ENCODE peak calls at places on chromosome 1, in nine cellular contexts. C is adrenal gland, O is aorta, Q is pancreas, N is A549, F is psoas muscle, T is suprapubic skin, Y is breast epithelium, D is brain microvascular endothelial cell. S is an unnamed sample.

GRCh38 chr1:229253170-229253974 is 17.5 kb upstream of the RAB4A start:
- DNase-seq in O (no peak), Q (no peak), T (no peak), C (no peak), D (no peak), N (no peak), Y (no peak), F (no peak), S (no peak)

GRCh38 chr1:113041569-113042335 is 31.2 kb upstream of the LRIG2 start:
- DNase-seq in C (no peak), O (no peak), T (no peak), N (no peak), Y (no peak), D (no peak), Q (no peak), F (no peak), S (peak)

GRCh38 chr1:46102769-46103476 is 29.5 kb downstream of the PIK3R3 start:
- DNase-seq in Q (no peak), N (no peak), C (no peak), D (no peak), Y (no peak), T (no peak), O (no peak), F (no peak), S (no peak)

GRCh38 chr1:227789042-227789880 is 26.2 kb upstream of the PRSS38 start:
- DNase-seq in C (no peak), D (no peak), Y (no peak), F (no peak), T (peak), O (no peak), Q (no peak), N (no peak), S (no peak)

GRCh38 chr1:98145655-98146054 is 224.8 kb upstream of the DPYD start:
- DNase-seq in O (no peak), T (no peak), F (no peak), N (no peak), C (no peak), Q (no peak), Y (no peak), D (no peak), S (no peak)

GRCh38 chr1:225657462-225657989 is 4.6 kb upstream of the ENAH start:
- DNase-seq in N (no peak), Y (no peak), Q (no peak), C (no peak), T (no peak), F (no peak), O (no peak), D (peak), S (no peak)

GRCh38 chr1:81731989-81732388 is 68.7 kb upstream of the ADGRL2 start:
- DNase-seq in F (no peak), T (no peak), Y (no peak), Q (no peak), D (no peak), O (no peak), C (no peak), N (no peak), S (no peak)

GRCh38 chr1:230972855-230973271 is 5.8 kb downstream of the TTC13 start:
- DNase-seq in C (no peak), D (peak), F (no peak), N (no peak), O (no peak), Q (no peak), Y (no peak), T (no peak), S (no peak)

GRCh38 chr1:196667131-196667530 is 15.3 kb downstream of the CFH start:
- DNase-seq in F (no peak), Q (no peak), D (no peak), T (no peak), Y (no peak), C (no peak), N (no peak), O (no peak), S (no peak)

GRCh38 chr1:186578325-186579016 is 101.8 kb downstream of the PTGS2 start:
- DNase-seq in Y (no peak), Q (no peak), N (no peak), D (no peak), O (no peak), F (no peak), T (no peak), C (no peak), S (no peak)

GRCh38 chr1:219587817-219588561 is 24.9 kb downstream of the ZC3H11B start:
- DNase-seq in N (no peak), Y (no peak), F (no peak), Q (no peak), O (no peak), D (peak), C (no peak), T (no peak), S (no peak)

GRCh38 chr1:178189814-178190213 is 95.9 kb downstream of the RASAL2 start:
- DNase-seq in C (peak), T (no peak), D (peak), F (no peak), Y (no peak), O (no peak), Q (no peak), N (peak), S (no peak)

GRCh38 chr1:5945445-5945844 is 46.8 kb downstream of the NPHP4 start:
- DNase-seq in N (no peak), D (no peak), T (peak), Q (no peak), O (peak), F (no peak), Y (no peak), C (no peak), S (no peak)

GRCh38 chr1:200771625-200772555 is 33.2 kb downstream of the CAMSAP2 start:
- DNase-seq in F (no peak), Q (no peak), N (no peak), T (no peak), D (no peak), C (no peak), Y (no peak), O (no peak), S (no peak)

GRCh38 chr1:151537112-151537511 is 3.0 kb upstream of the TUFT1 start:
- DNase-seq in N (peak), D (peak), O (peak), F (no peak), C (peak), T (no peak), Q (no peak), Y (no peak), S (no peak)

GRCh38 chr1:114234408-114235119 is 80.9 kb upstream of the SYT6 start:
- DNase-seq in N (no peak), D (no peak), T (no peak), C (peak), F (no peak), Q (no peak), O (no peak), Y (no peak), S (no peak)

GRCh38 chr1:62406576-62406975 is 30.3 kb upstream of the USP1 start:
- DNase-seq in O (no peak), Y (no peak), Q (no peak), F (no peak), C (no peak), T (no peak), D (no peak), N (no peak), S (no peak)

GRCh38 chr1:22089134-22089571 is 36.6 kb downstream of the CDC42 start:
- DNase-seq in O (no peak), T (no peak), N (no peak), Q (no peak), F (no peak), C (no peak), D (no peak), Y (no peak), S (no peak)

GRCh38 chr1:151611288-151611790 is 511 bp upstream of the SNX27 start:
- DNase-seq in D (peak), F (peak), T (no peak), N (no peak), O (no peak), Y (no peak), C (peak), Q (no peak), S (peak)

GRCh38 chr1:205545991-205546390 is 41.5 kb downstream of the CDK18 start:
- DNase-seq in N (no peak), Y (no peak), Q (no peak), T (peak), F (peak), D (no peak), O (no peak), C (no peak), S (no peak)

GRCh38 chr1:58852731-58853485 is 69.1 kb upstream of the JUN start:
- DNase-seq in O (no peak), C (no peak), Q (no peak), Y (no peak), F (no peak), D (no peak), T (no peak), N (no peak), S (no peak)

GRCh38 chr1:54052470-54052933 is 502 bp downstream of the TMEM59 start:
- DNase-seq in T (no peak), C (peak), F (no peak), Y (no peak), D (peak), O (no peak), N (peak), Q (no peak), S (no peak)

DNA sequence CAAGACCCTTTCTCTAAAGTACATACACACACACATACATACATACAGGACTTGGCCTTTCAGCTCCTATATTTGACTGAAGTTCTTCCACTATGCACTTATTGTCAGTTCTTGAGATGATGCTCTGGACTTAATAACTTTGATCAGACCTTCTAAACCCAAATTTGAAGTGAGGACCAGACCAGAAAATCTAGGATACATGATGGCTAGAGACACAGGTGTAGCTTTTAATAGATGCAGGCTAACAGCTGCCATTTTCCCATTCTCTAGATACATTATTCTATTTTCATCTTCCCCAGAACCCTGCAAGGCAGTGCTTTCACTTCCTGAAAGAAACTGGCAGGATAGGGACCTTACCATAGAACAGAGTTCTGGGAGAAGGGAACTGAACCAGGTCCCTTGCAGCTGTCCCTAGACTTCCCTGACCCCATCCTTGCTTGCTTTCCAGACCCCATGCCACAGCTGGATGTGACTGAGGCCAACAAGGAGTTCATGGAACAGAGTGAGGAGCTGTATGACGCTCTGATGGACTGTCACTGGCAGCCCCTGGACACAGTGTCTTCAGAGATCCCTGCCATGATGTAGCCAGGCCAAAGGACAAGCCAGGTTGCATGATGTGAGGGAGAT is 14.9 kb upstream of the RAB42 start:
- DNase-seq in Q (no peak), F (no peak), C (no peak), N (no peak), D (no peak), T (no peak), Y (no peak), O (no peak), S (no peak)
- H3K27ac ChIP-seq in Q (no peak), F (no peak), C (no peak), N (no peak), D (no peak), T (no peak), Y (no peak), O (no peak), S (no peak)

GRCh38 chr1:76940586-76941335 is 73.5 kb downstream of the ST6GALNAC5 start:
- DNase-seq in C (no peak), D (no peak), Y (no peak), O (no peak), F (no peak), N (no peak), T (no peak), Q (no peak), S (no peak)

GRCh38 chr1:76939817-76940216 is 72.5 kb downstream of the ST6GALNAC5 start:
- DNase-seq in N (no peak), C (no peak), Q (no peak), D (no peak), Y (no peak), T (no peak), F (no peak), O (no peak), S (no peak)

GRCh38 chr1:76938304-76938703 is 71.0 kb downstream of the ST6GALNAC5 start:
- DNase-seq in F (no peak), C (no peak), Q (no peak), D (no peak), Y (no peak), T (no peak), N (no peak), O (no peak), S (no peak)

GRCh38 chr1:76942549-76942948 is 75.3 kb downstream of the ST6GALNAC5 start:
- DNase-seq in C (no peak), Q (no peak), D (peak), O (no peak), T (no peak), Y (no peak), F (no peak), N (no peak), S (no peak)

GRCh38 chr1:76939107-76939816 is 72.0 kb downstream of the ST6GALNAC5 start:
- DNase-seq in Q (no peak), F (no peak), T (no peak), D (peak), Y (no peak), O (no peak), N (no peak), C (peak), S (no peak)
- H3K27ac ChIP-seq in Q (no peak), F (no peak), T (no peak), D (no peak), Y (no peak), O (no peak), N (no peak), C (peak), S (no peak)

DNA sequence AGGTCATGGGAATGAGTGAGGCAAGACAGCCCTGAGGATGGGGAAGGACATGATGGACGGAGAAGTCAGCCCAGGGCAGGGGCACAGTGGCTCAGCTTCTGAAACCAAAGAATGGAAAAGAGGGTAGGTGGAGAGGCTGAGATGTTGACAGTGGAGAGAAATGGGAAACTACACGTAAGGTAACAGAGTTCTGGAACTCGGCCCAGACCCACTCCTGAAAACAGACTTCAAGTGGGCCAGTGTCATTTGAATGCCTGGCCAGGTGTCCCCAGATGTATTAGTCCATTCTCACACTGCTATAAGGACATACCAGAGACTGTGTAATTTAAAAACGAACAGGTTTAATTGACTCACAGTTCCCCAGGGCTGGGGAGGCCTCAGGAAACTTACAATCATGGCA is 40.0 kb downstream of the FHAD1 start:
- DNase-seq in N (no peak), T (peak), Q (no peak), O (no peak), F (no peak), D (no peak), Y (no peak), C (no peak), S (no peak)
- H3K27ac ChIP-seq in N (peak), T (no peak), Q (no peak), O (no peak), F (no peak), D (no peak), Y (no peak), C (no peak), S (no peak)

DNA sequence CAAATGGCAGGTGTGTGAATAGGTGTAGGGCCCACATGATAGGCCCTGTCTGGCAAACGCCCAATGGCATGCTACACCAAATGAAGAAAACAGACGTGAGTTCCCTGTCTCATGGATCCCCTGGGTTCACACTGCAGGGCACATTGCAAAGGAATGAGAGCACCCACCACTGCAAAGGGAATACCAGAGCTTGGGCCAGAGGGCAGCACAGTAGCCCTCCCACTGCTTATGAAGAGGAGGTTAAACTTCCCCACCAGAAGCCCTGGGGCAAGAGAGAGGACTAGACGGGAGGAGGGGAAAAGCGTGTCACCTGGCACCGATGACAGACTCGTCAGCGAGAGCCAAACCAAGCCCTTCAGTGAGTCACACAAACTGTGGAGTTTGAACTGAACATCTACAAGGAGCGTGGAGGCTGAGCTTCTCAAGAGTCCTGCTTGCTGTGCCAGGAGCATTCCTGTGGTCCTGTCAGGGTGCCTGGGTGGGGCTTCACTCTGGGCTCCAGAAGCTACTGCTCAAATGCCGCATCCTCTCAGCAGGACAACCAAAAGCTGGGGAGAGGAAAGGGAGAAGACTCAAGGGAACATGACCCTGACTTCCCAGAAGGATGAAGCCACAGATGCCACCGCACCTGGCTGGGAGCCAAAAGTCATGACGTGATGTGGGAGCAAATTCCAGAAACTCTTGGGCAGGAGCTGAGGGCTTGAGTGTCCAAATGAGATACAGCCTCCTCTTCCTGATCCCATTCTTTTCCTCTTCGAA is 61.1 kb downstream of the TOMM20 start:
- DNase-seq in O (peak), T (peak), Q (peak), C (peak), N (peak), Y (peak), D (peak), F (peak), S (peak)
- H3K27ac ChIP-seq in O (peak), T (peak), Q (peak), C (no peak), N (peak), Y (peak), D (peak), F (peak), S (no peak)

DNA sequence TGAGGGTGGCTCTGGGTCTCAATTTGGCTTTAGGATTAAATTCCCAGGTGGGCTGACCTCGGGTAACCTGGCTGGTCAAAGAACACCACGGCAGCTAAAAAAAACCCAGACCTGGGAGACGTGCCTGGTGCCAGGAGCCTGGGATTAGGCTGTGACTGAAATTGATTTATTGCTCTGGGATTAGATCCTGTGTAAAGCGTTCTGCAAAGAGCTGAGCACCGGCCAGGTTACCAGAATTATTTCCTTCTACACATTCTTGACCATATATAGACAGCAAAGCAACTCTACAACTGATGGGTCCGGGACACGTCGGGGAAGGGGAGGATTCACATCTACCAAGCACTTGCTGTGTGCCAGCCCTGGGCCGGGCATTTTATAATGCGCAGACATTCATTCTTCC is 45.2 kb downstream of the TMCO4 start:
- DNase-seq in Y (no peak), N (no peak), O (peak), C (no peak), Q (peak), D (no peak), T (no peak), F (no peak), S (no peak)
- H3K27ac ChIP-seq in Y (no peak), N (no peak), O (peak), C (no peak), Q (no peak), D (no peak), T (no peak), F (peak), S (no peak)

DNA sequence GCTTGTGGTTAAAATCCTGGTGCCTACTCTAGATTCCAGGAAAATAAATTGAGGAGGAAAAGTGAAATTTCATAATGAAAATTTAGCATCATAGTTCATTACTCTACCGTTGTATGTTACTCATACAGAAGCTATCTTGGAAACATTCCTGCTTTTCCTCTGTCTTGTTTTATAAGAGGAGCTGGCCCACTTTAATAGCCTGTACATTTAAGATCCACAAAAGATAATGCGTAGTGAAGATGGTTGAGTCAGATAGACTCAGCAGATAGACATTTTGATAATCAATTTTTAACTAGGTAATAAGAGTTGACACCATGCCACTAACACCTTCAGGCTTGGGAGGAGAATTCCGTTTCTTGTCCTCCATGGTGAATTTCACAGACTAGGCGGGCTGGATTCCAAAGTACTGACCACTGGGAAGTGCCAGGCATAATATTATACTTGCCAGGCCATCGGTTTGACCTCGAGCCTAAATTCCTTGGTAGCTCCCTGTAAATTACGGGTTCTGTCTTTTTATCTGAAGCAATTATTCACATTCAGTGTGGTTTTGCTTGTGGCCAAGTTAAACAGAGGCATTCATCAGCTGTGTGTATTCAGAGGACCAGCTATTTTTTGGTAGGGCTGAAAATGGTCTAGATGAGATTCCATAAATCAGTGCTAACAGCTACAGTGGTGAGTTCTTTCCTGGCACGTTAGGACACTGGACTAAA is 111.9 kb upstream of the KAZN start:
- DNase-seq in Q (no peak), N (no peak), Y (no peak), O (no peak), C (peak), D (peak), T (no peak), F (no peak), S (no peak)
- H3K27ac ChIP-seq in Q (no peak), N (no peak), Y (no peak), O (no peak), C (no peak), D (no peak), T (no peak), F (no peak), S (no peak)

DNA sequence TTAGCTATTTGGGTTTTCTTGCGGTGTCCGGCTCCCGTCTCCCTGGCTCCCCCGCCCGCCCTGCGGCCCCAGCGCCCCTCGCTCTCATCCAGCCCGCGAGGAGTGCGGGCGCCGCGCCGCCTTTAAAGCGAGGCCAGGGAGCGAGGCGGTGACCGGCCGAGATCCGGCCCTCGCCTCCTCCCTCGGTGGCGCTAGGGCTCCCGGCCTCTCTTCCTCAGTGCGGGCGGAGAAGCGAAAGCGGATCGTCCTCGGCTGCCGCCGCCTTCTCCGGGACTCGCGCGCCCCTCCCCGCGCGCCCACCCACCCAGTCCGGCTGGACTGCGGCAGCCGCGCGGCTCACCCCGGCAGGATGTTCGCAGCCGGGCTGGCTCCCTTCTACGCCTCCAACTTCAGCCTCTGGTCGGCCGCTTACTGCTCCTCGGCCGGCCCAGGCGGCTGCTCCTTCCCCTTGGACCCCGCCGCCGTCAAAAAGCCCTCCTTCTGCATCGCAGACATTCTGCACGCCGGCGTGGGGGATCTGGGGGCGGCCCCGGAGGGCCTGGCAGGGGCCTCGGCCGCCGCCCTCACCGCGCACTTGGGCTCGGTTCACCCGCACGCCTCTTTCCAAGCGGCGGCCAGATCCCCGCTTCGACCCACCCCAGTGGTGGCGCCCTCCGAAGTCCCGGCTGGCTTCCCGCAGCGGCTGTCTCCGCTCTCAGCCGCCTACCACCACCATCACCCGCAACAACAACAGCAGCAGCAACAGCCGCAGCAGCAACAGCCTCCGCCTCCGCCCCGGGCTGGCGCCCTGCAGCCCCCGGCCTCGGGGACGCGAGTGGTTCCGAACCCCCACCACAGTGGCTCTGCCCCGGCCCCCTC is 495 bp downstream of the HLX start:
- DNase-seq in O (peak), F (peak), T (no peak), N (peak), C (peak), Y (no peak), D (no peak), Q (no peak), S (no peak)
- H3K27ac ChIP-seq in O (no peak), F (peak), T (peak), N (peak), C (peak), Y (peak), D (peak), Q (peak), S (peak)